ENCODE peak calls at places on chromosomes 4 and X, in four cellular contexts. E is K562, M is GM12878, S is HepG2. Q is an unnamed sample.

GRCh38 chrX:16033336-16033735 is 90.0 kb upstream of the GRPR start:
- DNase-seq in E (no peak), M (no peak), S (no peak), Q (no peak)

GRCh38 chr4:17059192-17059634 is 160.8 kb upstream of the LDB2 start:
- DNase-seq in E (no peak), M (no peak), S (no peak), Q (no peak)

GRCh38 chrX:129108936-129109335 is 414.4 kb downstream of the SMARCA1 start:
- DNase-seq in E (no peak), M (no peak), S (no peak), Q (no peak)

GRCh38 chr4:20194079-20195013 is 57.4 kb upstream of the SLIT2 start:
- DNase-seq in E (no peak), M (no peak), S (no peak), Q (no peak)

GRCh38 chrX:132216806-132217202 is 2.4 kb downstream of the RAP2C start:
- DNase-seq in E (no peak), M (no peak), S (no peak), Q (no peak)

GRCh38 chrX:140712413-140713173 is 3.0 kb downstream of the LINC00632 start:
- DNase-seq in E (no peak), M (no peak), S (no peak), Q (peak)

GRCh38 chr4:15232725-15233597 is 194.9 kb upstream of the C1QTNF7 start:
- DNase-seq in E (no peak), M (no peak), S (peak), Q (no peak)

GRCh38 chr4:123418486-123418931 is 21.9 kb downstream of the SPRY1 start:
- DNase-seq in E (no peak), M (no peak), S (peak), Q (peak)

GRCh38 chr4:146495277-146495676 is 26.5 kb downstream of the SLC10A7 start:
- DNase-seq in E (no peak), M (no peak), S (peak), Q (no peak)

GRCh38 chr4:7815562-7815961 is 124.1 kb downstream of the AFAP1 start:
- DNase-seq in E (no peak), M (no peak), S (no peak), Q (no peak)

GRCh38 chr4:5365071-5366008 is 314.1 kb downstream of the STK32B start:
- DNase-seq in E (no peak), M (peak), S (peak), Q (peak)

GRCh38 chrX:154696328-154697045 is 43.1 kb upstream of the CTAG2 start:
- DNase-seq in E (no peak), M (no peak), S (no peak), Q (no peak)

GRCh38 chr4:65416875-65417274 is 253.4 kb downstream of the EPHA5 start:
- DNase-seq in E (no peak), M (no peak), S (no peak), Q (peak)

GRCh38 chrX:72123471-72124185 is 8.1 kb downstream of the RTL5 start:
- DNase-seq in E (no peak), M (no peak), S (no peak), Q (peak)

GRCh38 chrX:65608021-65608420 is 59.4 kb upstream of the MSN start:
- DNase-seq in E (no peak), M (no peak), S (no peak), Q (no peak)

GRCh38 chrX:148593146-148593545 is 92.7 kb downstream of the AFF2 start:
- DNase-seq in E (no peak), M (no peak), S (no peak), Q (no peak)

GRCh38 chrX:129736491-129736890 is 2.3 kb upstream of the XPNPEP2 start:
- DNase-seq in E (no peak), M (no peak), S (peak), Q (no peak)

GRCh38 chrX:140733766-140734342 is 24.3 kb downstream of the LINC00632 start:
- DNase-seq in E (peak), M (no peak), S (peak), Q (peak)

GRCh38 chr4:142917678-142918077 is 71.6 kb upstream of the INPP4B start:
- DNase-seq in E (no peak), M (no peak), S (peak), Q (peak)

GRCh38 chr4:53943345-53944085 is 120.9 kb downstream of the CHIC2 start:
- DNase-seq in E (no peak), M (no peak), S (no peak), Q (no peak)

GRCh38 chrX:1393871-1394615 is 2.1 kb upstream of the SLC25A6 start:
- DNase-seq in E (peak), M (no peak), S (no peak), Q (no peak)

GRCh38 chr4:41318839-41319530 is 62.3 kb downstream of the UCHL1 start:
- DNase-seq in E (peak), M (no peak), S (peak), Q (no peak)

GRCh38 chr4:140099993-140100392 is 54.0 kb downstream of the MAML3 start:
- DNase-seq in E (no peak), M (no peak), S (no peak), Q (no peak)

GRCh38 chr4:121680571-121680970 is 16.2 kb downstream of the ANXA5 start:
- DNase-seq in E (no peak), M (no peak), S (no peak), Q (no peak)

GRCh38 chr4:95548738-95549245 is at the start of gene UNC5C:
- DNase-seq in E (no peak), M (no peak), S (no peak), Q (peak)

GRCh38 chr4:6918345-6918744 is 8.7 kb downstream of the TBC1D14 start:
- DNase-seq in E (no peak), M (no peak), S (no peak), Q (no peak)

GRCh38 chr4:7770675-7771050 is 169.0 kb downstream of the AFAP1 start:
- DNase-seq in E (no peak), M (no peak), S (no peak), Q (no peak)

GRCh38 chrX:135327299-135327698 is 18.0 kb downstream of the ETDC start:
- DNase-seq in E (no peak), M (no peak), S (no peak), Q (no peak)

GRCh38 chrX:119187298-119187697 is 48.8 kb upstream of the PGRMC1 start:
- DNase-seq in E (peak), M (no peak), S (peak), Q (no peak)

GRCh38 chr4:8819421-8820177 is 52.0 kb downstream of the HMX1 start:
- DNase-seq in E (no peak), M (no peak), S (no peak), Q (peak)

GRCh38 chr4:176451441-176451840 is 131.7 kb downstream of the SPCS3 start:
- DNase-seq in E (no peak), M (no peak), S (no peak), Q (no peak)

GRCh38 chr4:125316391-125316780 is 1.6 kb downstream of the FAT4 start:
- DNase-seq in E (no peak), M (no peak), S (no peak), Q (peak)

GRCh38 chr4:63275491-63275890 is 1133.8 kb downstream of the TECRL start:
- DNase-seq in E (no peak), M (no peak), S (no peak), Q (no peak)

GRCh38 chrX:65528705-65529340 is 5.8 kb downstream of the LAS1L start:
- DNase-seq in E (peak), M (no peak), S (no peak), Q (peak)

GRCh38 chrX:48890934-48891401 is 6.6 kb downstream of the TIMM17B start:
- DNase-seq in E (peak), M (no peak), S (no peak), Q (peak)

DNA sequence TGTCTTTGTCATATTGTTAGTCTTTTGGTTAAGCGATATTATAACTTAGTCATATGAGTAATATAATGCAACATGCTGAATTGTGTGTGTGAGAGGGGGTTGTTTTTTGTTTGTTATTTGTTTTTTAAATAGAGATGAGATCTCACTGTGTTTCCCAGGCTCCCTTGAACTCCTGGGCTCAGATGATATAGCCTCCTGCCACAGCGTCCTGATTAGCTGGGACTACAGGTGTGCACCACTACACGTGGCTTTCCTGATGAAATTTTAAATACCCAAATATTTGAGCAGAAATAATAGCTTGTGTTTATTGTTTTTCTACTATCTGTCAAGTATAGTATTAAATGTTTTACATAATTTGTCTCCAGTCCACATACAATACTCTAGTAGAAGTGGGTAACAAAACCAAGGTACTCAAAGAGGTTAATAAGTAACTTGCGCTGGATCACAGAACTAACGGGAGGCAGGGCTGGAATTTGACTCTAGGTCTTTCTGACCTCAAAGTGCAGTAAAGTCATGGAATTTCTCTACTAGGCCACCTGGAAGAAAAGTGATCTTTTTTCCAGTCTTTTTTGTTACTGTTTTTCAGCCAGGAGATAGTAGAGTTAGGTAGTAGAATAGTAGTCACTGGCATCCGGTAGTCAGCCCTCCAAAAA is 47.8 kb downstream of the CLCN3 start:
- DNase-seq in E (no peak), M (no peak), S (peak), Q (no peak)
- TF ChIP-seq REST in E (no peak), M (no peak), S (no peak), Q (no peak)

GRCh38 chr4:100187781-100188180 is 2.5 kb downstream of the DDIT4L start:
- DNase-seq in E (no peak), M (no peak), S (no peak), Q (no peak)
- H3K27ac ChIP-seq in E (no peak), M (no peak), S (no peak), Q (no peak)

GRCh38 chr4:38566811-38567398 is 97.1 kb upstream of the KLF3 start:
- DNase-seq in E (no peak), M (no peak), S (no peak), Q (no peak)
- TF ChIP-seq CREB1 in E (no peak), M (no peak), S (no peak), Q (no peak)

GRCh38 chrX:20665441-20665840 is 398.7 kb upstream of the RPS6KA3 start:
- DNase-seq in E (no peak), M (no peak), S (no peak), Q (no peak)

GRCh38 chrX:20663287-20663686 is 396.6 kb upstream of the RPS6KA3 start:
- DNase-seq in E (no peak), M (no peak), S (no peak), Q (no peak)

GRCh38 chrX:20666316-20666715 is 399.6 kb upstream of the RPS6KA3 start:
- DNase-seq in E (no peak), M (no peak), S (no peak), Q (no peak)

GRCh38 chrX:20668550-20668949 is 401.8 kb upstream of the RPS6KA3 start:
- DNase-seq in E (no peak), M (no peak), S (no peak), Q (no peak)

GRCh38 chrX:20664774-20665173 is 398.1 kb upstream of the RPS6KA3 start:
- DNase-seq in E (no peak), M (no peak), S (no peak), Q (peak)
- TF ChIP-seq REST in E (no peak), M (no peak), S (no peak), Q (no peak)

GRCh38 chr4:1601533-1601835 is 82.6 kb downstream of the FAM53A start:
- DNase-seq in E (no peak), M (no peak), S (no peak), Q (no peak)

GRCh38 chr4:1600811-1601532 is 83.1 kb downstream of the FAM53A start:
- DNase-seq in E (no peak), M (no peak), S (no peak), Q (no peak)

GRCh38 chr4:1598641-1599481 is 85.3 kb downstream of the FAM53A start:
- DNase-seq in E (no peak), M (no peak), S (no peak), Q (no peak)

GRCh38 chr4:1599491-1600210 is 84.5 kb downstream of the FAM53A start:
- DNase-seq in E (no peak), M (no peak), S (no peak), Q (peak)

GRCh38 chr4:1600211-1600780 is 83.8 kb downstream of the FAM53A start:
- DNase-seq in E (no peak), M (no peak), S (no peak), Q (no peak)
- H3K27ac ChIP-seq in E (no peak), M (no peak), S (no peak), Q (no peak)

DNA sequence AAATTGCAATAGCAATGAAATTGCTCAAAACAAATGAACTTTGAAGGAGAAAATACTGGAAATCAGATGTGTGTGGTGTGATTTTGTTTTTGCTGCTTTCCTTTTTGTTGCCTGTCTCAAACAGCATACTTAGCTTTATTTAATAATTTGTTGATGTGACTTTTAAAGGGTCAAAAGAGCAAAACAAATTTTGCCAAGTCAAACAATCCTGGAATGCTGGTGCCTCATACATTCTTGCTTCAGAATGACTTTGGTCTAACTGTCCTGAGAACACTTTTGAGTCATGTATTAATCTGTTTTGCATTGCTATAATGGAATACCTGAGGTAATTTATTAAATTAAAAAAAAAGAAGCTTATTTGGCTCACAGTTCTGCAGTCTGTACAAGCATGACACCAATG is 3.4 kb downstream of the PF4V1 start:
- DNase-seq in E (no peak), M (no peak), S (peak), Q (no peak)
- TF ChIP-seq CREB1 in E (no peak), M (no peak), S (no peak), Q (no peak)

GRCh38 chrX:44542567-44543325 is at the start of gene FUNDC1:
- DNase-seq in E (peak), M (peak), S (peak), Q (peak)
- TF ChIP-seq REST in E (no peak), M (no peak), S (no peak), Q (no peak)

GRCh38 chr4:108047199-108047598 is 57.5 kb downstream of the HADH start:
- DNase-seq in E (no peak), M (no peak), S (no peak), Q (no peak)

GRCh38 chr4:108051343-108051742 is 61.7 kb downstream of the HADH start:
- DNase-seq in E (no peak), M (no peak), S (no peak), Q (no peak)

GRCh38 chr4:108049406-108049805 is 59.7 kb downstream of the HADH start:
- DNase-seq in E (no peak), M (no peak), S (no peak), Q (no peak)

GRCh38 chr4:108048157-108048556 is 58.5 kb downstream of the HADH start:
- DNase-seq in E (no peak), M (no peak), S (no peak), Q (no peak)

DNA sequence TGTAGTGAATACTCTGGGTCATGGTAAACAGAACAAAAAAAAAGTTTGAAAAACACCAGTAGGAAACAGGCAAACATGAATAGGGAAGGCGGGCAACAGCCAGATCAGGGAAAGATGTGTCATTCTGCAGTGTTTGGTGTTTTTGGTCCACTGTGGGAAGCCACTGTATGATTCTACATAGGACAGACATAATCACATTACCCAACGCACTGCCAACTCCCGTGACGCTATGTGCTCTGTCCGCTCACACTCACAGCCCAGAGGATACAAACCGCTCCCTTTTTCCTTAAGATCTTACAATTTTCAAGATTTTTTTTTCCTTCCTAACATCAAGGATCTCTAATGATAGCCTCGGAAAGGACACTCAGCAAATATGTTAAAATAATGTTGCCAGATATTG is 59.3 kb downstream of the HADH start:
- DNase-seq in E (no peak), M (no peak), S (no peak), Q (no peak)
- H3K27ac ChIP-seq in E (no peak), M (no peak), S (no peak), Q (no peak)

GRCh38 chr4:152853293-152853692 is 73.5 kb downstream of the ARFIP1 start:
- DNase-seq in E (no peak), M (no peak), S (no peak), Q (no peak)
- TF ChIP-seq CREB1 in E (no peak), M (no peak), S (no peak), Q (no peak)

Q was measured in GM23338.